ENCODE peak calls at places on chromosomes 13 and 19, in four cellular contexts. H is esophagus muscularis mucosa, J is stomach, S is transverse colon. C is an unnamed sample. For H3K9me3, the result is how much of the 10 kb centered on the place peaks cover.

GRCh38 chr19:2199215-2199614 is 35.5 kb downstream of the DOT1L start:
- DNase-seq in S (no peak), J (no peak), H (no peak), C (no peak)

GRCh38 chr13:99045396-99045795 is 67.5 kb upstream of the DOCK9 start:
- DNase-seq in S (no peak), H (no peak), J (no peak), C (no peak)

GRCh38 chr13:113390874-113391497 is 27.1 kb upstream of the GRTP1 start:
- DNase-seq in J (no peak), H (no peak), S (no peak), C (peak)

GRCh38 chr19:8116437-8117293 is 32.7 kb downstream of the FBN3 start:
- DNase-seq in S (no peak), J (no peak), H (no peak), C (no peak)

GRCh38 chr13:27770809-27771208 is 21.5 kb upstream of the GSX1 start:
- DNase-seq in S (peak), H (no peak), J (no peak), C (no peak)

GRCh38 chr13:79483302-79483701 is 2.3 kb downstream of the NDFIP2 start:
- DNase-seq in J (no peak), S (no peak), H (no peak), C (no peak)

GRCh38 chr13:110700186-110700585 is 5.7 kb downstream of the CARS2 start:
- DNase-seq in J (no peak), S (no peak), H (no peak), C (peak)

GRCh38 chr13:50081106-50081898 is 66.1 kb downstream of the KCNRG start:
- DNase-seq in J (peak), H (peak), S (peak), C (peak)

GRCh38 chr13:51252954-51253531 is 30.8 kb downstream of the FAM124A start:
- DNase-seq in J (no peak), H (no peak), S (no peak), C (no peak)

GRCh38 chr13:81957121-81957520 is 1616.2 kb upstream of the SPRY2 start:
- DNase-seq in J (no peak), S (no peak), H (no peak), C (no peak)

GRCh38 chr19:13302521-13303270 is 152.5 kb downstream of the IER2 start:
- DNase-seq in H (no peak), J (no peak), S (no peak), C (no peak)

GRCh38 chr13:38176664-38177063 is 173.0 kb upstream of the UFM1 start:
- DNase-seq in J (no peak), H (no peak), S (no peak), C (no peak)

GRCh38 chr13:96934889-96935490 is 59.3 kb downstream of the OXGR1 start:
- DNase-seq in H (no peak), S (no peak), J (no peak), C (no peak)

GRCh38 chr13:18714889-18715288 is 466.7 kb downstream of the TUBA3C start:
- DNase-seq in J (no peak), H (no peak), S (no peak), C (no peak)

GRCh38 chr13:94822356-94822755 is 110.0 kb upstream of the SOX21 start:
- DNase-seq in H (no peak), J (no peak), S (no peak), C (no peak)

GRCh38 chr13:36910545-36910944 is 9.5 kb downstream of the SMAD9 start:
- DNase-seq in S (no peak), H (no peak), J (no peak), C (no peak)

DNA sequence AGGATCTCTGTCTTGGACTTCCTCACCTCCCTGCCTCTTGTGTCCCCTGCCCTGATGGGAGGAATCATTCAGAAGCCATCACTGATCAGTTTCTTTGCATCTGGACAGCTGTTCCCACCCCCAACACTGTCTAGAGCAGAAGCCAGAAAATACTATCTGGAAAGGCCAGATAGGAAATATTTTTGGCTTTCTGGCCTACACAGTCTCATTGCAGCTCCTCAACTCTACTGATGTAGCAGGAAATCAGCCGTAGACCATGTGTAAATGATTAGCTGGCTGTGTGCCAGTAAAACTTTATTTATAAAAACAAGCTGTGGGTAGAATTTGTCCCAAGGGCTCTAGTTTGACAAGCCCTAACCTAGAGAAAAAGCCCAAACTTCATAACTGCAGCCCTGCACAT is 5.6 kb downstream of the SIGLEC7 start:
- DNase-seq in J (no peak), H (no peak), S (no peak), C (no peak)
- H3K9me3 ChIP-seq in J (under half), H (under half), S (under half), C (under half)

GRCh38 chr19:55598034-55598433 is 1.3 kb downstream of the FIZ1 start:
- DNase-seq in J (no peak), S (no peak), H (no peak), C (no peak)

GRCh38 chr19:55597493-55597892 is 1.8 kb downstream of the FIZ1 start:
- DNase-seq in J (no peak), S (no peak), H (no peak), C (no peak)

GRCh38 chr19:55599468-55600335 is at the start of the genes FIZ1 and ZNF524:
- DNase-seq in H (peak), J (peak), S (peak), C (peak)

GRCh38 chr19:55600336-55601028 is 394 bp downstream of the ZNF524 start:
- DNase-seq in S (no peak), H (no peak), J (no peak), C (no peak)

DNA sequence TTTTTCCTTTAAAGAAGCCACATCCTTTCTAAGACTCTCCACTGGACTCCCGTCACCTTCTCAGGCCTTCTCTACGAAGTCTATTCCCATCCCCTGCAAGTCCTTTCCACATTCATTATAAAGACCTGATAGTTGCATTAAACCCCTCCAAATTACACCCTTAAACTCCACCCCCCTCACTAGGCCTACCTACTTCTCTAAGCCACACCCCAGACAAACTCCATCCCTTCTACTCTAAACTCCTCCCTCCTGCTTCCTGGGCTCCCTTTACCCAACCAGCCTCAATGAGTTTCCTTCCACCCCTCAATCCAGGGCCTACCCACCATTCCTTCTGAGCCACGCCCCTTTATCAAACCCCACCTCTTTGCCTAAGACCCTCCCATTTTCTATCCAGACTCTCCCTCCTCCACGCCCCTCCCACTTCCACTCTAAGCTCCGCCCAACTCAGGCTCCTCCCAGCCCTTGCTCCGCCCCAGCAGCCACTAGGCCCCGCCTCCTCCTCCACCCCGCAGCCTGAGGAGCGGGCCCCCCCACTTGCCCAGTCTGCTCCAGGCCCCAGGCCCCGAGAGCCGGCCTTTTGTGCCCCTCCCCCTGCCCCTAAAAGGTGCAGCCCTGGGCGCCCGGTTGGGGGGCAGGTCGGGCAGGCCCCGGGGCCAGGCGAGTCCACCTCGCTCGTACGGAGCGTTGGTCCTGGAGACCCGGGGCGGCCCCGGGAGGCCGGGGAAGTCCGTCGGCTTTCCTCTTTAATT is 424 bp downstream of the FIZ1 start:
- DNase-seq in J (peak), H (peak), S (peak), C (peak)
- TF ChIP-seq POLR2AphosphoS5 in J (no peak), H (peak), S (no peak), C (no peak)

GRCh38 chr19:22976248-22976647 is 26.7 kb downstream of the ZNF728 start:
- DNase-seq in J (no peak), S (no peak), H (no peak), C (no peak)
- H3K9me3 ChIP-seq in J (half or more), S (half or more), H (under half), C (half or more)

DNA sequence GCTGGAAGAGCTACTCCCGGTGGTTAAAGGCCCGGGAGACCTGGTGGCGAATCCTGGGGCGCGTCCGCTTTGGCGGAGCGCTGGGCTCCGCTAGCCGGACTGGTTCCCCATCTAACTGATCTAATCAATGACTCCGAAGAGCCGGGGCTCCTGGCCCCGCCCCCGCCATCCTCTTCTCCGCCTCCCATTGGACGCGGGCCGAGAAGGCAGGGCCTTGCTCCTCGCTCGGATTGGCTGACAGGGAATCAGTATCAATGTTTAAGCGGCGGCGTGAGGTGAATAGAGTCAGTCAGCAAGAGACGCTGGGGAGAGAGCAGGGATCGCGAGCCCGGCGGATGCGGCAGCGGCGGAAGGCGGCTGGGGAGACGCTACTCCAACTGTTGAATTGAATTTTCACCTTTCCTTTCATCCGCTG is 1.7 kb upstream of the PCDH17 start:
- DNase-seq in S (peak), J (peak), H (peak), C (peak)
- TF ChIP-seq POLR2AphosphoS5 in S (peak), J (peak), H (peak), C (no peak)

GRCh38 chr19:12098040-12098439 is 33.5 kb downstream of the ZNF844 start:
- DNase-seq in J (no peak), S (no peak), H (no peak), C (no peak)
- H3K9me3 ChIP-seq in J (under half), S (under half), H (under half), C (under half)

C was measured in suprapubic skin.